ENCODE peak calls at places on chromosomes 7 and 10, in ten cellular contexts. B, I, Z, E, T, A, N, M, L and Y are unnamed samples. For H3K4me1, the result is how much of the 10 kb centered on the place peaks cover.

GRCh38 chr7:134792968-134793367 is 13.5 kb downstream of the CALD1 start:
- DNase-seq in L (no peak), E (no peak), M (peak), N (no peak), Z (peak), A (no peak), I (peak), T (no peak), B (peak), Y (peak)

GRCh38 chr10:117936136-117936535 is 110.6 kb downstream of the RAB11FIP2 start:
- DNase-seq in L (no peak), A (no peak), T (no peak), B (no peak), I (no peak), E (no peak), M (peak), N (no peak), Z (no peak), Y (peak)

GRCh38 chr7:133570321-133570720 is 317.4 kb downstream of the EXOC4 start:
- DNase-seq in B (no peak), E (no peak), Z (no peak), T (no peak), M (no peak), A (no peak), I (no peak), N (no peak), L (no peak), Y (no peak)

GRCh38 chr7:26156454-26157365 is 4.7 kb downstream of the NFE2L3 start:
- DNase-seq in N (no peak), T (no peak), A (peak), E (peak), I (no peak), Z (peak), B (no peak), L (peak), M (no peak), Y (no peak)

GRCh38 chr7:142956951-142957623 is 5.1 kb downstream of the KEL start:
- DNase-seq in L (no peak), B (no peak), E (peak), M (no peak), T (no peak), A (peak), N (no peak), I (no peak), Z (no peak), Y (no peak)

GRCh38 chr7:112877671-112878460 is 87.7 kb upstream of the TMEM168 start:
- DNase-seq in A (no peak), N (no peak), M (no peak), B (no peak), I (no peak), E (no peak), L (no peak), Z (peak), T (no peak), Y (no peak)

GRCh38 chr7:43726466-43726865 is 2.9 kb downstream of the COA1 start:
- DNase-seq in L (no peak), N (no peak), B (no peak), M (no peak), Z (no peak), T (no peak), I (no peak), A (no peak), E (no peak), Y (no peak)

GRCh38 chr7:81776972-81777371 is 7.1 kb upstream of the HGF start:
- DNase-seq in A (no peak), M (no peak), B (no peak), I (no peak), N (no peak), T (no peak), E (peak), Z (no peak), L (no peak), Y (no peak)

GRCh38 chr7:22375359-22376048 is 18.6 kb upstream of the RAPGEF5 start:
- DNase-seq in M (no peak), E (peak), Z (no peak), L (no peak), I (no peak), N (no peak), A (no peak), B (no peak), T (no peak), Y (no peak)

GRCh38 chr7:70857793-70858545 is 274.0 kb upstream of the GALNT17 start:
- DNase-seq in L (no peak), B (no peak), Z (no peak), T (no peak), I (no peak), M (no peak), A (no peak), E (peak), N (no peak), Y (no peak)

GRCh38 chr10:119233821-119234220 is 26.4 kb downstream of the GRK5 start:
- DNase-seq in A (no peak), I (no peak), B (no peak), Z (peak), E (no peak), T (no peak), M (no peak), N (no peak), L (no peak), Y (no peak)
- H3K27ac ChIP-seq in A (no peak), I (peak), B (no peak), Z (no peak), E (no peak), T (no peak), M (peak), N (no peak), L (no peak), Y (peak)

DNA sequence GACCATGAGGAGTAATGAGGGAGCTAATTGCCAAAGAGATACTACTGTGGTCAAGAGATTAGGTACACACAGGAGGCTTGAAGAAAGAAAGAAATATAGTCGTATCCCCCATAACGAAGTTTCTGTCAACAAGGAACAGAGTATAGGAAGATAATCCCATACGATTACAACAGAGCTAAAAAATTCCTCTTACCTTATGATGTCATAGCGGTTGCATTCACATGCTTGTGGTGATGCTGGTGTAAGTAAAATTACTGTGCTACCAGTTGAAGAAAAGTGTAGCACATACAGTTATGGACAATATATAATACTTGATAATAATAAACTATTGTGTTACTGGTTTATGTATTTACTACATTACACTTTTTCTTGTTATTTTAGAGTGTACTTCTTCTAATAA is 51.6 kb upstream of the CASD1 start:
- DNase-seq in I (no peak), N (no peak), T (no peak), B (no peak), A (no peak), L (no peak), E (no peak), Z (no peak), M (no peak), Y (no peak)
- H3K4me1 ChIP-seq in I (under half), N (under half), T (under half), B (under half), A (under half), L (under half), E (under half), Z (under half), M (under half), Y (under half)

GRCh38 chr7:117873933-117874530 is 791 bp upstream of the CTTNBP2 start:
- DNase-seq in L (no peak), A (no peak), E (no peak), B (no peak), N (no peak), T (no peak), Z (no peak), M (no peak), I (no peak), Y (no peak)
- H3K4me3 ChIP-seq in L (no peak), A (no peak), E (peak), B (peak), N (peak), T (peak), Z (peak), M (peak), I (peak), Y (peak)

GRCh38 chr7:92042056-92042737 is 92.1 kb downstream of the CYP51A1 start:
- DNase-seq in E (no peak), A (no peak), L (no peak), Z (no peak), I (no peak), N (no peak), T (no peak), M (no peak), B (no peak), Y (no peak)
- H3K27ac ChIP-seq in E (no peak), A (no peak), L (no peak), Z (no peak), I (no peak), N (no peak), T (no peak), M (peak), B (no peak), Y (no peak)

GRCh38 chr10:111840546-111840945 is 343.0 kb downstream of the GPAM start:
- DNase-seq in M (no peak), Z (no peak), B (no peak), N (no peak), T (no peak), E (no peak), A (no peak), I (no peak), L (no peak), Y (no peak)

GRCh38 chr10:111835562-111835961 is 348.0 kb downstream of the GPAM start:
- DNase-seq in I (no peak), E (no peak), T (no peak), A (no peak), N (no peak), Z (no peak), B (no peak), L (no peak), M (no peak), Y (no peak)

GRCh38 chr10:111836586-111836985 is 347.0 kb downstream of the GPAM start:
- DNase-seq in A (no peak), E (no peak), N (no peak), I (no peak), M (no peak), T (no peak), Z (peak), L (no peak), B (no peak), Y (no peak)

GRCh38 chr10:111837089-111837488 is 346.5 kb downstream of the GPAM start:
- DNase-seq in M (no peak), B (no peak), T (no peak), Z (no peak), E (no peak), N (no peak), I (no peak), A (no peak), L (no peak), Y (no peak)

DNA sequence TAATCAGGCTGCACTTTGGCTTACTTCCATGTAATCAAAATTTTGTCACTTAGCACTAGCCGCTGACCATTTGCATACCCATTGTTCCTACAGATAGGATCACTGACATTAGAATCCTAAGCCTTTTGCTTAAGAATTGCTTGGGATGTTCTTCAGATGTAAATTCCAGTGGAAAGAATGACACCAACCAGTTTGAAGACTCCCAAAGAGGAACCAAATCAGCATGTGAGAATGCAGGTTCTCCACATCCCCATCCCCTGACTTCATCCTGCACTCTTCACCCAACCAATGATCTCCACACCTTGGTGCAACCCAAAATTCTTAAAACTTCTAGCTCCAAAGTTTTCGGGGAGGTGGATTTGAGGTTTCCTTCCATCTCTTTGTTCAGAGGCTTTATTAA is 345.6 kb downstream of the GPAM start:
- DNase-seq in I (no peak), M (no peak), Z (no peak), T (no peak), E (peak), N (no peak), B (no peak), L (no peak), A (no peak), Y (no peak)
- H3K4me1 ChIP-seq in I (under half), M (under half), Z (under half), T (under half), E (under half), N (under half), B (under half), L (under half), A (under half), Y (under half)

GRCh38 chr10:61001731-61002122 is 57.7 kb upstream of the RHOBTB1 start:
- DNase-seq in B (no peak), Z (no peak), E (peak), N (no peak), L (no peak), I (no peak), A (no peak), T (no peak), M (no peak), Y (no peak)
- H3K4me3 ChIP-seq in B (no peak), Z (no peak), E (peak), N (peak), L (no peak), I (peak), A (peak), T (peak), M (peak), Y (peak)

GRCh38 chr10:84270708-84271107 is 25.9 kb downstream of the RGR start:
- DNase-seq in A (no peak), N (no peak), B (no peak), E (no peak), Z (no peak), M (no peak), L (no peak), T (no peak), I (no peak), Y (no peak)
- H3K27ac ChIP-seq in A (peak), N (no peak), B (no peak), E (no peak), Z (no peak), M (no peak), L (no peak), T (no peak), I (no peak), Y (no peak)

DNA sequence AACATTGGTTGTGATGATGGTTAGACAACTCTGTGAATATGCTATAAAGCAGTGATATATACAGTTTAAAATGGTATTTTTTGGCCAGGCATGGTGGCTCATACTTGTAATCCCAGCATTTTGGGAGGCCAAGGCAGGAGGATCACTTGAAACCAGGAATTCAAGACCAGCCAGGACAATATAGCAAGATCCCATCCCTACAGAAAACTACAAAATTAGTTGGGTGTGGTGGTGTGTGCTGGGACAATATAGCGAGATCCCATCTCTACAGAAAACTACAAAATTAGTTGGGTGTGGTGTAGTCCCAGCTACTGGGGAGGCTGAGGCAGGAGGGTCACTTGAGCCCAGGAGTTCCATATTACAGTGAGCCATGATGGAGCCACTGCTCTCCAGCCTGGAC is 27.5 kb upstream of the MSMB start:
- DNase-seq in M (no peak), E (no peak), I (no peak), Z (no peak), B (no peak), L (no peak), A (no peak), T (no peak), N (no peak), Y (no peak)
- H3K4me1 ChIP-seq in M (under half), E (under half), I (under half), Z (under half), B (under half), L (under half), A (under half), T (under half), N (under half), Y (under half)

DNA sequence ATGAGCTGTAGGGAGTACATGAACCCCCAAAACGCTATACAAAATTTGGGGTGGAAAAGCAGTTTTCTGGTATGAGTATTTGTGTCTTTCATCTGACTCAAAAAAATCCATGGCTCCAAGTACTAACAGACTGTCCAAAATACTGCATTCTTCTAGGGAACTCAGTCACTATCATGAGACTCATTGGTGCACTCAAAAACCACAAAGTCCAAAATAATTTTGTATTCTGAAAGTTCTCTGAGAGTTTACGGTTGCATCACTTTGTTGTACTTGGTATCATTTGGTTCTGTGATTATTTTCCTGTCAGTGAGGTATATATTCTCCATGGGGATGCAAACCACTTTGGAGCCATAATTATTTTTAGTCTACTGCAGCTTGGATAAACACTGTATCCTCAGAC is 28.0 kb upstream of the CABCOCO1 start:
- DNase-seq in E (no peak), N (no peak), L (no peak), B (no peak), T (no peak), I (no peak), A (no peak), M (no peak), Z (peak), Y (no peak)
- H3K4me3 ChIP-seq in E (no peak), N (no peak), L (no peak), B (no peak), T (no peak), I (no peak), A (no peak), M (no peak), Z (no peak), Y (no peak)

GRCh38 chr10:48598243-48598935 is 6.5 kb downstream of the ARHGAP22 start:
- DNase-seq in B (no peak), A (peak), I (no peak), M (no peak), N (no peak), L (no peak), Z (no peak), E (no peak), T (no peak), Y (no peak)

GRCh38 chr10:48600645-48601505 is 4.0 kb downstream of the ARHGAP22 start:
- DNase-seq in L (no peak), A (no peak), B (no peak), N (no peak), M (no peak), T (no peak), I (no peak), E (no peak), Z (no peak), Y (no peak)

GRCh38 chr10:48601789-48602188 is 3.1 kb downstream of the ARHGAP22 start:
- DNase-seq in E (no peak), I (no peak), A (no peak), M (no peak), B (no peak), Z (no peak), T (no peak), N (no peak), L (no peak), Y (no peak)

GRCh38 chr10:48599830-48600134 is 5.1 kb downstream of the ARHGAP22 start:
- DNase-seq in N (no peak), T (no peak), B (no peak), A (no peak), E (no peak), M (no peak), L (no peak), Z (no peak), I (no peak), Y (no peak)

DNA sequence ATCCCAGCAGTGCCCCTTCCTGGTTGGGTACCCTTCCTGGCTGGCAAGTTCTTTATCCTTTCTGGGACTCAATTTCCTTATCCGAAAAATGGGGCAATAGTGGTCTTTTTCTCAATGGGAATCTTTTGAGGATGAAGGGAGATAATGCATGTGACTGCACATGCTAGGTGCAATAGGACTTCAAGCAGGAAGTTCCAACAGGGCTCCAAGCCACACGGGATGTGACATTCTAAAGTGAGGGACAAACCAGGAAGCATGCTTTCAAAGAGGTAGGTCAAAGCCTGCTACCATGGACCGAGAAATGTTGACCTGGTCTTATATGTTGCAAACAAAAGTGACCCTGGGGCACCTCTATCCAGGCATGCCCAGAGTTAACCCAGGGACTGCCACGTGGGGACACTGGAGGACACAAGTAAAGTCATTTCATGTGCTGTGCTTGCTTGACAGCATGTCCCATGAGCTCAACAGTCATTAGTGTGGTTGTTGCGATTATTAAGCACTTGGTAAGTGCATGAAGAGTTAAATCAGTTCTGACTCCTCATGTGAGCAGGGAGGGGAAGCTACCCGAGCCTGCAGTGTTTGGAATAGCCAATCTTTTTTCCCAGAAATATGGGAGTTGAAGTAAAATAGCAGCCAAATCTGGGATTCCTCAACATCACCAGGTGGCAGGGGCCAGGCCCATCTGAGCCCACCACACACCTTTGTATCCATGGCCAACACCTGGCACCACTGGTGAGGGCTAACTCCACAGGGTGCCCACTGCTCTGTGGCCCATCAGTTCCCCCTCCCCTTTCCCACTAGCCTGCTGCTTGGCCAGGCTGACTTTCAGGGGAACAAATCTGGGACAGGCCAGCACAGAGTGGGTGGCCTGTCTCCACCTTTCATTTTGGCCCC is 5.7 kb downstream of the ARHGAP22 start:
- DNase-seq in M (no peak), N (no peak), B (no peak), I (no peak), Z (no peak), E (no peak), L (no peak), A (no peak), T (no peak), Y (no peak)
- H3K27ac ChIP-seq in M (no peak), N (no peak), B (no peak), I (no peak), Z (no peak), E (no peak), L (no peak), A (no peak), T (no peak), Y (no peak)